ENCODE peak calls at places on chromosomes 13 and 19, in five cellular contexts. One of them, this sample, is unnamed.

GRCh38 chr13:112062619-112063308 is 4.2 kb upstream of the SOX1 start:
- DNase-seq in CD4-positive, alpha-beta T cell: no peak
- DNase-seq in stimulated activated CD8-positive, alpha-beta memory T cell treated with anti-CD3 and anti-CD28 coated beads, Interleukin-4, amount 100 ng/mL, for 1 hour: no peak
- DNase-seq in A549: no peak
- DNase-seq in natural killer cell treated with Interleukin-12 subunit alpha and Interleukin-12 subunit beta and Interleukin-15 and Interleukin-18, amount 100 ng/mL, for 72 hours: no peak
- DNase-seq in this sample: no peak

GRCh38 chr13:36918246-36919060 is 1.6 kb downstream of the SMAD9 start:
- DNase-seq in A549: no peak
- DNase-seq in natural killer cell treated with Interleukin-12 subunit alpha and Interleukin-12 subunit beta and Interleukin-15 and Interleukin-18, amount 100 ng/mL, for 72 hours: no peak
- DNase-seq in stimulated activated CD8-positive, alpha-beta memory T cell treated with anti-CD3 and anti-CD28 coated beads, Interleukin-4, amount 100 ng/mL, for 1 hour: no peak
- DNase-seq in CD4-positive, alpha-beta T cell: no peak
- DNase-seq in this sample: no peak

GRCh38 chr13:76976488-76976887 is 15.4 kb upstream of the CLN5 start:
- DNase-seq in A549: no peak
- DNase-seq in stimulated activated CD8-positive, alpha-beta memory T cell treated with anti-CD3 and anti-CD28 coated beads, Interleukin-4, amount 100 ng/mL, for 1 hour: no peak
- DNase-seq in CD4-positive, alpha-beta T cell: no peak
- DNase-seq in natural killer cell treated with Interleukin-12 subunit alpha and Interleukin-12 subunit beta and Interleukin-15 and Interleukin-18, amount 100 ng/mL, for 72 hours: no peak
- DNase-seq in this sample: no peak

GRCh38 chr13:49374585-49375290 is 69.1 kb downstream of the CAB39L start:
- DNase-seq in natural killer cell treated with Interleukin-12 subunit alpha and Interleukin-12 subunit beta and Interleukin-15 and Interleukin-18, amount 100 ng/mL, for 72 hours: no peak
- DNase-seq in A549: peak
- DNase-seq in CD4-positive, alpha-beta T cell: no peak
- DNase-seq in stimulated activated CD8-positive, alpha-beta memory T cell treated with anti-CD3 and anti-CD28 coated beads, Interleukin-4, amount 100 ng/mL, for 1 hour: no peak
- DNase-seq in this sample: no peak

GRCh38 chr19:47022541-47023447 is 3.2 kb downstream of the NPAS1 start:
- DNase-seq in natural killer cell treated with Interleukin-12 subunit alpha and Interleukin-12 subunit beta and Interleukin-15 and Interleukin-18, amount 100 ng/mL, for 72 hours: no peak
- DNase-seq in CD4-positive, alpha-beta T cell: no peak
- DNase-seq in A549: no peak
- DNase-seq in stimulated activated CD8-positive, alpha-beta memory T cell treated with anti-CD3 and anti-CD28 coated beads, Interleukin-4, amount 100 ng/mL, for 1 hour: no peak
- DNase-seq in this sample: no peak

GRCh38 chr19:10669246-10669645 is 15.1 kb downstream of the ILF3 start:
- DNase-seq in natural killer cell treated with Interleukin-12 subunit alpha and Interleukin-12 subunit beta and Interleukin-15 and Interleukin-18, amount 100 ng/mL, for 72 hours: no peak
- DNase-seq in A549: no peak
- DNase-seq in CD4-positive, alpha-beta T cell: no peak
- DNase-seq in stimulated activated CD8-positive, alpha-beta memory T cell treated with anti-CD3 and anti-CD28 coated beads, Interleukin-4, amount 100 ng/mL, for 1 hour: no peak
- DNase-seq in this sample: no peak

GRCh38 chr19:49327878-49328544 is 3.0 kb upstream of the SLC6A16 start:
- DNase-seq in A549: peak
- DNase-seq in stimulated activated CD8-positive, alpha-beta memory T cell treated with anti-CD3 and anti-CD28 coated beads, Interleukin-4, amount 100 ng/mL, for 1 hour: peak
- DNase-seq in CD4-positive, alpha-beta T cell: no peak
- DNase-seq in natural killer cell treated with Interleukin-12 subunit alpha and Interleukin-12 subunit beta and Interleukin-15 and Interleukin-18, amount 100 ng/mL, for 72 hours: peak
- DNase-seq in this sample: no peak

GRCh38 chr19:48413879-48414623 is 20.6 kb downstream of the GRIN2D start:
- DNase-seq in stimulated activated CD8-positive, alpha-beta memory T cell treated with anti-CD3 and anti-CD28 coated beads, Interleukin-4, amount 100 ng/mL, for 1 hour: no peak
- DNase-seq in A549: peak
- DNase-seq in CD4-positive, alpha-beta T cell: no peak
- DNase-seq in natural killer cell treated with Interleukin-12 subunit alpha and Interleukin-12 subunit beta and Interleukin-15 and Interleukin-18, amount 100 ng/mL, for 72 hours: no peak
- DNase-seq in this sample: no peak

GRCh38 chr19:3186891-3187661 is 1.3 kb downstream of the NCLN start:
- DNase-seq in A549: no peak
- DNase-seq in natural killer cell treated with Interleukin-12 subunit alpha and Interleukin-12 subunit beta and Interleukin-15 and Interleukin-18, amount 100 ng/mL, for 72 hours: no peak
- DNase-seq in stimulated activated CD8-positive, alpha-beta memory T cell treated with anti-CD3 and anti-CD28 coated beads, Interleukin-4, amount 100 ng/mL, for 1 hour: no peak
- DNase-seq in CD4-positive, alpha-beta T cell: no peak
- DNase-seq in this sample: no peak

GRCh38 chr13:100517706-100518105 is 70.9 kb downstream of the GGACT start:
- DNase-seq in A549: no peak
- DNase-seq in CD4-positive, alpha-beta T cell: no peak
- DNase-seq in stimulated activated CD8-positive, alpha-beta memory T cell treated with anti-CD3 and anti-CD28 coated beads, Interleukin-4, amount 100 ng/mL, for 1 hour: no peak
- DNase-seq in natural killer cell treated with Interleukin-12 subunit alpha and Interleukin-12 subunit beta and Interleukin-15 and Interleukin-18, amount 100 ng/mL, for 72 hours: no peak
- DNase-seq in this sample: no peak

GRCh38 chr19:51901860-51902259 is 3.0 kb downstream of the ZNF649 start:
- DNase-seq in stimulated activated CD8-positive, alpha-beta memory T cell treated with anti-CD3 and anti-CD28 coated beads, Interleukin-4, amount 100 ng/mL, for 1 hour: no peak
- DNase-seq in natural killer cell treated with Interleukin-12 subunit alpha and Interleukin-12 subunit beta and Interleukin-15 and Interleukin-18, amount 100 ng/mL, for 72 hours: no peak
- DNase-seq in CD4-positive, alpha-beta T cell: no peak
- DNase-seq in A549: no peak
- DNase-seq in this sample: no peak

GRCh38 chr13:110347535-110348308 is 40.6 kb downstream of the COL4A2 start:
- DNase-seq in natural killer cell treated with Interleukin-12 subunit alpha and Interleukin-12 subunit beta and Interleukin-15 and Interleukin-18, amount 100 ng/mL, for 72 hours: no peak
- DNase-seq in A549: peak
- DNase-seq in stimulated activated CD8-positive, alpha-beta memory T cell treated with anti-CD3 and anti-CD28 coated beads, Interleukin-4, amount 100 ng/mL, for 1 hour: no peak
- DNase-seq in CD4-positive, alpha-beta T cell: no peak
- DNase-seq in this sample: no peak

GRCh38 chr19:45400192-45400591 is 4.7 kb downstream of the PPP1R13L start:
- DNase-seq in CD4-positive, alpha-beta T cell: no peak
- DNase-seq in natural killer cell treated with Interleukin-12 subunit alpha and Interleukin-12 subunit beta and Interleukin-15 and Interleukin-18, amount 100 ng/mL, for 72 hours: no peak
- DNase-seq in A549: no peak
- DNase-seq in stimulated activated CD8-positive, alpha-beta memory T cell treated with anti-CD3 and anti-CD28 coated beads, Interleukin-4, amount 100 ng/mL, for 1 hour: no peak
- DNase-seq in this sample: no peak

GRCh38 chr13:32284927-32285632 is 30.1 kb downstream of the ZAR1L start:
- DNase-seq in A549: no peak
- DNase-seq in natural killer cell treated with Interleukin-12 subunit alpha and Interleukin-12 subunit beta and Interleukin-15 and Interleukin-18, amount 100 ng/mL, for 72 hours: no peak
- DNase-seq in stimulated activated CD8-positive, alpha-beta memory T cell treated with anti-CD3 and anti-CD28 coated beads, Interleukin-4, amount 100 ng/mL, for 1 hour: no peak
- DNase-seq in CD4-positive, alpha-beta T cell: no peak
- DNase-seq in this sample: peak

GRCh38 chr13:29458419-29458818 is 137.1 kb downstream of the SLC7A1 start:
- DNase-seq in CD4-positive, alpha-beta T cell: no peak
- DNase-seq in stimulated activated CD8-positive, alpha-beta memory T cell treated with anti-CD3 and anti-CD28 coated beads, Interleukin-4, amount 100 ng/mL, for 1 hour: no peak
- DNase-seq in A549: no peak
- DNase-seq in natural killer cell treated with Interleukin-12 subunit alpha and Interleukin-12 subunit beta and Interleukin-15 and Interleukin-18, amount 100 ng/mL, for 72 hours: no peak
- DNase-seq in this sample: no peak

GRCh38 chr19:52651956-52652355 is 13.8 kb upstream of the ZNF83 start:
- DNase-seq in natural killer cell treated with Interleukin-12 subunit alpha and Interleukin-12 subunit beta and Interleukin-15 and Interleukin-18, amount 100 ng/mL, for 72 hours: no peak
- DNase-seq in A549: no peak
- DNase-seq in CD4-positive, alpha-beta T cell: no peak
- DNase-seq in stimulated activated CD8-positive, alpha-beta memory T cell treated with anti-CD3 and anti-CD28 coated beads, Interleukin-4, amount 100 ng/mL, for 1 hour: no peak
- DNase-seq in this sample: no peak

GRCh38 chr19:17841810-17842662 is 5.7 kb downstream of the JAK3 start:
- DNase-seq in A549: peak
- DNase-seq in CD4-positive, alpha-beta T cell: peak
- DNase-seq in natural killer cell treated with Interleukin-12 subunit alpha and Interleukin-12 subunit beta and Interleukin-15 and Interleukin-18, amount 100 ng/mL, for 72 hours: no peak
- DNase-seq in stimulated activated CD8-positive, alpha-beta memory T cell treated with anti-CD3 and anti-CD28 coated beads, Interleukin-4, amount 100 ng/mL, for 1 hour: peak
- DNase-seq in this sample: peak

GRCh38 chr13:33052446-33052845 is 36.2 kb downstream of the KL start:
- DNase-seq in A549: no peak
- DNase-seq in CD4-positive, alpha-beta T cell: no peak
- DNase-seq in natural killer cell treated with Interleukin-12 subunit alpha and Interleukin-12 subunit beta and Interleukin-15 and Interleukin-18, amount 100 ng/mL, for 72 hours: no peak
- DNase-seq in stimulated activated CD8-positive, alpha-beta memory T cell treated with anti-CD3 and anti-CD28 coated beads, Interleukin-4, amount 100 ng/mL, for 1 hour: no peak
- DNase-seq in this sample: no peak

GRCh38 chr19:15107056-15108010 is at the start of gene SYDE1:
- DNase-seq in natural killer cell treated with Interleukin-12 subunit alpha and Interleukin-12 subunit beta and Interleukin-15 and Interleukin-18, amount 100 ng/mL, for 72 hours: peak
- DNase-seq in A549: peak
- DNase-seq in stimulated activated CD8-positive, alpha-beta memory T cell treated with anti-CD3 and anti-CD28 coated beads, Interleukin-4, amount 100 ng/mL, for 1 hour: no peak
- DNase-seq in CD4-positive, alpha-beta T cell: no peak
- DNase-seq in this sample: no peak

GRCh38 chr13:75197803-75198202 is 284.2 kb downstream of the TBC1D4 start:
- DNase-seq in stimulated activated CD8-positive, alpha-beta memory T cell treated with anti-CD3 and anti-CD28 coated beads, Interleukin-4, amount 100 ng/mL, for 1 hour: no peak
- DNase-seq in CD4-positive, alpha-beta T cell: no peak
- DNase-seq in natural killer cell treated with Interleukin-12 subunit alpha and Interleukin-12 subunit beta and Interleukin-15 and Interleukin-18, amount 100 ng/mL, for 72 hours: no peak
- DNase-seq in A549: no peak
- DNase-seq in this sample: no peak

GRCh38 chr13:53368948-53369347 is 340.3 kb downstream of the OLFM4 start:
- DNase-seq in A549: no peak
- DNase-seq in natural killer cell treated with Interleukin-12 subunit alpha and Interleukin-12 subunit beta and Interleukin-15 and Interleukin-18, amount 100 ng/mL, for 72 hours: no peak
- DNase-seq in CD4-positive, alpha-beta T cell: no peak
- DNase-seq in stimulated activated CD8-positive, alpha-beta memory T cell treated with anti-CD3 and anti-CD28 coated beads, Interleukin-4, amount 100 ng/mL, for 1 hour: no peak
- DNase-seq in this sample: no peak

GRCh38 chr13:91347996-91348905 is 764 bp downstream of the MIR17HG start:
- DNase-seq in natural killer cell treated with Interleukin-12 subunit alpha and Interleukin-12 subunit beta and Interleukin-15 and Interleukin-18, amount 100 ng/mL, for 72 hours: peak
- DNase-seq in stimulated activated CD8-positive, alpha-beta memory T cell treated with anti-CD3 and anti-CD28 coated beads, Interleukin-4, amount 100 ng/mL, for 1 hour: peak
- DNase-seq in CD4-positive, alpha-beta T cell: peak
- DNase-seq in A549: peak
- DNase-seq in this sample: peak

GRCh38 chr13:49351871-49352270 is 92.0 kb downstream of the CAB39L start:
- DNase-seq in CD4-positive, alpha-beta T cell: no peak
- DNase-seq in stimulated activated CD8-positive, alpha-beta memory T cell treated with anti-CD3 and anti-CD28 coated beads, Interleukin-4, amount 100 ng/mL, for 1 hour: no peak
- DNase-seq in A549: no peak
- DNase-seq in natural killer cell treated with Interleukin-12 subunit alpha and Interleukin-12 subunit beta and Interleukin-15 and Interleukin-18, amount 100 ng/mL, for 72 hours: no peak
- DNase-seq in this sample: no peak

GRCh38 chr13:36712785-36713184 is 39.0 kb downstream of the SERTM1 start:
- DNase-seq in CD4-positive, alpha-beta T cell: no peak
- DNase-seq in stimulated activated CD8-positive, alpha-beta memory T cell treated with anti-CD3 and anti-CD28 coated beads, Interleukin-4, amount 100 ng/mL, for 1 hour: no peak
- DNase-seq in natural killer cell treated with Interleukin-12 subunit alpha and Interleukin-12 subunit beta and Interleukin-15 and Interleukin-18, amount 100 ng/mL, for 72 hours: no peak
- DNase-seq in A549: no peak
- DNase-seq in this sample: no peak

GRCh38 chr19:5578094-5578846 is 10.5 kb upstream of the TINCR start:
- DNase-seq in A549: peak
- DNase-seq in natural killer cell treated with Interleukin-12 subunit alpha and Interleukin-12 subunit beta and Interleukin-15 and Interleukin-18, amount 100 ng/mL, for 72 hours: peak
- DNase-seq in CD4-positive, alpha-beta T cell: peak
- DNase-seq in stimulated activated CD8-positive, alpha-beta memory T cell treated with anti-CD3 and anti-CD28 coated beads, Interleukin-4, amount 100 ng/mL, for 1 hour: peak
- DNase-seq in this sample: peak

GRCh38 chr19:30664358-30665058 is 292.3 kb downstream of the ZNF536 start:
- DNase-seq in A549: peak
- DNase-seq in natural killer cell treated with Interleukin-12 subunit alpha and Interleukin-12 subunit beta and Interleukin-15 and Interleukin-18, amount 100 ng/mL, for 72 hours: no peak
- DNase-seq in stimulated activated CD8-positive, alpha-beta memory T cell treated with anti-CD3 and anti-CD28 coated beads, Interleukin-4, amount 100 ng/mL, for 1 hour: no peak
- DNase-seq in CD4-positive, alpha-beta T cell: no peak
- DNase-seq in this sample: no peak

GRCh38 chr19:38875656-38876345 is 2.3 kb downstream of the RINL start:
- DNase-seq in stimulated activated CD8-positive, alpha-beta memory T cell treated with anti-CD3 and anti-CD28 coated beads, Interleukin-4, amount 100 ng/mL, for 1 hour: no peak
- DNase-seq in natural killer cell treated with Interleukin-12 subunit alpha and Interleukin-12 subunit beta and Interleukin-15 and Interleukin-18, amount 100 ng/mL, for 72 hours: no peak
- DNase-seq in CD4-positive, alpha-beta T cell: no peak
- DNase-seq in A549: no peak
- DNase-seq in this sample: no peak

GRCh38 chr13:100262404-100262803 is 173.5 kb downstream of the PCCA start:
- DNase-seq in A549: no peak
- DNase-seq in natural killer cell treated with Interleukin-12 subunit alpha and Interleukin-12 subunit beta and Interleukin-15 and Interleukin-18, amount 100 ng/mL, for 72 hours: no peak
- DNase-seq in stimulated activated CD8-positive, alpha-beta memory T cell treated with anti-CD3 and anti-CD28 coated beads, Interleukin-4, amount 100 ng/mL, for 1 hour: no peak
- DNase-seq in CD4-positive, alpha-beta T cell: no peak
- DNase-seq in this sample: no peak

GRCh38 chr13:20945952-20946383 is 43.4 kb upstream of the XPO4 start:
- DNase-seq in stimulated activated CD8-positive, alpha-beta memory T cell treated with anti-CD3 and anti-CD28 coated beads, Interleukin-4, amount 100 ng/mL, for 1 hour: no peak
- DNase-seq in A549: no peak
- DNase-seq in natural killer cell treated with Interleukin-12 subunit alpha and Interleukin-12 subunit beta and Interleukin-15 and Interleukin-18, amount 100 ng/mL, for 72 hours: no peak
- DNase-seq in CD4-positive, alpha-beta T cell: no peak
- DNase-seq in this sample: no peak

GRCh38 chr13:33548065-33548464 is 262.5 kb upstream of the STARD13 start:
- DNase-seq in CD4-positive, alpha-beta T cell: no peak
- DNase-seq in natural killer cell treated with Interleukin-12 subunit alpha and Interleukin-12 subunit beta and Interleukin-15 and Interleukin-18, amount 100 ng/mL, for 72 hours: no peak
- DNase-seq in A549: no peak
- DNase-seq in stimulated activated CD8-positive, alpha-beta memory T cell treated with anti-CD3 and anti-CD28 coated beads, Interleukin-4, amount 100 ng/mL, for 1 hour: no peak
- DNase-seq in this sample: no peak

GRCh38 chr19:36891768-36892357 is 24.2 kb downstream of the ZNF829 start:
- DNase-seq in A549: no peak
- DNase-seq in CD4-positive, alpha-beta T cell: no peak
- DNase-seq in natural killer cell treated with Interleukin-12 subunit alpha and Interleukin-12 subunit beta and Interleukin-15 and Interleukin-18, amount 100 ng/mL, for 72 hours: no peak
- DNase-seq in stimulated activated CD8-positive, alpha-beta memory T cell treated with anti-CD3 and anti-CD28 coated beads, Interleukin-4, amount 100 ng/mL, for 1 hour: no peak
- DNase-seq in this sample: no peak

GRCh38 chr13:28147489-28147888 is 9.1 kb downstream of the PAN3 start:
- DNase-seq in stimulated activated CD8-positive, alpha-beta memory T cell treated with anti-CD3 and anti-CD28 coated beads, Interleukin-4, amount 100 ng/mL, for 1 hour: no peak
- DNase-seq in natural killer cell treated with Interleukin-12 subunit alpha and Interleukin-12 subunit beta and Interleukin-15 and Interleukin-18, amount 100 ng/mL, for 72 hours: no peak
- DNase-seq in A549: no peak
- DNase-seq in CD4-positive, alpha-beta T cell: no peak
- DNase-seq in this sample: no peak

GRCh38 chr19:43628646-43629326 is 9.4 kb upstream of the ZNF428 start:
- DNase-seq in stimulated activated CD8-positive, alpha-beta memory T cell treated with anti-CD3 and anti-CD28 coated beads, Interleukin-4, amount 100 ng/mL, for 1 hour: no peak
- DNase-seq in A549: no peak
- DNase-seq in CD4-positive, alpha-beta T cell: no peak
- DNase-seq in natural killer cell treated with Interleukin-12 subunit alpha and Interleukin-12 subunit beta and Interleukin-15 and Interleukin-18, amount 100 ng/mL, for 72 hours: peak
- DNase-seq in this sample: no peak

GRCh38 chr13:113882716-113883115 is 18.8 kb upstream of the GAS6 start:
- DNase-seq in natural killer cell treated with Interleukin-12 subunit alpha and Interleukin-12 subunit beta and Interleukin-15 and Interleukin-18, amount 100 ng/mL, for 72 hours: no peak
- DNase-seq in CD4-positive, alpha-beta T cell: no peak
- DNase-seq in A549: no peak
- DNase-seq in stimulated activated CD8-positive, alpha-beta memory T cell treated with anti-CD3 and anti-CD28 coated beads, Interleukin-4, amount 100 ng/mL, for 1 hour: no peak
- DNase-seq in this sample: no peak

GRCh38 chr13:34044041-34044440 is 226.1 kb downstream of the RFC3 start:
- DNase-seq in stimulated activated CD8-positive, alpha-beta memory T cell treated with anti-CD3 and anti-CD28 coated beads, Interleukin-4, amount 100 ng/mL, for 1 hour: no peak
- DNase-seq in A549: no peak
- DNase-seq in natural killer cell treated with Interleukin-12 subunit alpha and Interleukin-12 subunit beta and Interleukin-15 and Interleukin-18, amount 100 ng/mL, for 72 hours: no peak
- DNase-seq in CD4-positive, alpha-beta T cell: no peak
- DNase-seq in this sample: no peak

GRCh38 chr13:110233181-110233641 is 73.7 kb downstream of the COL4A1 start:
- DNase-seq in CD4-positive, alpha-beta T cell: no peak
- DNase-seq in A549: no peak
- DNase-seq in natural killer cell treated with Interleukin-12 subunit alpha and Interleukin-12 subunit beta and Interleukin-15 and Interleukin-18, amount 100 ng/mL, for 72 hours: no peak
- DNase-seq in stimulated activated CD8-positive, alpha-beta memory T cell treated with anti-CD3 and anti-CD28 coated beads, Interleukin-4, amount 100 ng/mL, for 1 hour: no peak
- DNase-seq in this sample: no peak

GRCh38 chr19:29873024-29873800 is 61.4 kb downstream of the CCNE1 start:
- DNase-seq in CD4-positive, alpha-beta T cell: peak
- DNase-seq in A549: peak
- DNase-seq in natural killer cell treated with Interleukin-12 subunit alpha and Interleukin-12 subunit beta and Interleukin-15 and Interleukin-18, amount 100 ng/mL, for 72 hours: no peak
- DNase-seq in stimulated activated CD8-positive, alpha-beta memory T cell treated with anti-CD3 and anti-CD28 coated beads, Interleukin-4, amount 100 ng/mL, for 1 hour: peak
- DNase-seq in this sample: peak

GRCh38 chr13:71156550-71156949 is 710.5 kb downstream of the DACH1 start:
- DNase-seq in natural killer cell treated with Interleukin-12 subunit alpha and Interleukin-12 subunit beta and Interleukin-15 and Interleukin-18, amount 100 ng/mL, for 72 hours: no peak
- DNase-seq in CD4-positive, alpha-beta T cell: no peak
- DNase-seq in stimulated activated CD8-positive, alpha-beta memory T cell treated with anti-CD3 and anti-CD28 coated beads, Interleukin-4, amount 100 ng/mL, for 1 hour: no peak
- DNase-seq in A549: no peak
- DNase-seq in this sample: no peak

GRCh38 chr19:12833747-12834417 is 497 bp downstream of the RTBDN start:
- DNase-seq in A549: no peak
- DNase-seq in natural killer cell treated with Interleukin-12 subunit alpha and Interleukin-12 subunit beta and Interleukin-15 and Interleukin-18, amount 100 ng/mL, for 72 hours: no peak
- DNase-seq in stimulated activated CD8-positive, alpha-beta memory T cell treated with anti-CD3 and anti-CD28 coated beads, Interleukin-4, amount 100 ng/mL, for 1 hour: no peak
- DNase-seq in CD4-positive, alpha-beta T cell: no peak
- DNase-seq in this sample: no peak

This sample was measured in lung.